ENCODE peak calls at places on chromosomes 5 and 9, in five cellular contexts. One of them, this sample, is unnamed.
A peak's percentile ranks its signal among the peaks of the same experiment; 100 is the strongest.

GRCh38 chr9:20351715-20352114 is 270.6 kb downstream of the MLLT3 start:
- DNase-seq in AG04450: no peak
- DNase-seq in nephron progenitor cell: no peak
- DNase-seq in psoas muscle: no peak
- DNase-seq in fibroblast of mammary gland: no peak
- DNase-seq in this sample: no peak

GRCh38 chr5:168693297-168693696 is 114.1 kb upstream of the PANK3 start:
- DNase-seq in nephron progenitor cell: no peak
- DNase-seq in AG04450: no peak
- DNase-seq in psoas muscle: no peak
- DNase-seq in fibroblast of mammary gland: no peak
- DNase-seq in this sample: no peak

GRCh38 chr5:142087920-142088679 is 20.5 kb upstream of the NDFIP1 start:
- DNase-seq in nephron progenitor cell: no peak
- DNase-seq in fibroblast of mammary gland: no peak
- DNase-seq in psoas muscle: no peak
- DNase-seq in AG04450: no peak
- DNase-seq in this sample: no peak

GRCh38 chr9:134252084-134252830 is 74.0 kb upstream of the RXRA start:
- DNase-seq in fibroblast of mammary gland: no peak
- DNase-seq in psoas muscle: peak; percentile 83
- DNase-seq in AG04450: no peak
- DNase-seq in nephron progenitor cell: no peak
- DNase-seq in this sample: no peak

GRCh38 chr5:115419794-115420585 is 123.5 kb upstream of the CCDC112 start:
- DNase-seq in psoas muscle: no peak
- DNase-seq in nephron progenitor cell: no peak
- DNase-seq in AG04450: peak; percentile 85
- DNase-seq in fibroblast of mammary gland: peak; percentile 98
- DNase-seq in this sample: peak; percentile 73

GRCh38 chr5:72441861-72442540 is 65.2 kb downstream of the ZNF366 start:
- DNase-seq in AG04450: peak; percentile 80
- DNase-seq in psoas muscle: no peak
- DNase-seq in nephron progenitor cell: no peak
- DNase-seq in fibroblast of mammary gland: peak; percentile 98
- DNase-seq in this sample: peak; percentile 77

GRCh38 chr9:110975969-110976368 is 62.3 kb downstream of the LPAR1 start:
- DNase-seq in fibroblast of mammary gland: peak; percentile 80
- DNase-seq in nephron progenitor cell: no peak
- DNase-seq in AG04450: no peak
- DNase-seq in psoas muscle: no peak
- DNase-seq in this sample: no peak

GRCh38 chr5:136055612-136056302 is 27.0 kb downstream of the TGFBI start:
- DNase-seq in psoas muscle: no peak
- DNase-seq in AG04450: no peak
- DNase-seq in fibroblast of mammary gland: no peak
- DNase-seq in nephron progenitor cell: no peak
- DNase-seq in this sample: no peak

GRCh38 chr5:143019157-143019556 is 249.0 kb downstream of the ARHGAP26 start:
- DNase-seq in fibroblast of mammary gland: no peak
- DNase-seq in AG04450: no peak
- DNase-seq in psoas muscle: no peak
- DNase-seq in nephron progenitor cell: no peak
- DNase-seq in this sample: no peak

GRCh38 chr5:112694853-112695709 is 42.6 kb upstream of the APC start:
- DNase-seq in AG04450: no peak
- DNase-seq in nephron progenitor cell: no peak
- DNase-seq in psoas muscle: no peak
- DNase-seq in fibroblast of mammary gland: peak; percentile 72
- DNase-seq in this sample: peak; percentile 46

GRCh38 chr5:59104400-59105117 is 521.7 kb downstream of the RAB3C start:
- DNase-seq in fibroblast of mammary gland: no peak
- DNase-seq in psoas muscle: no peak
- DNase-seq in nephron progenitor cell: no peak
- DNase-seq in AG04450: no peak
- DNase-seq in this sample: no peak

GRCh38 chr9:124000161-124000783 is 11.3 kb upstream of the LHX2 start:
- DNase-seq in fibroblast of mammary gland: no peak
- DNase-seq in AG04450: no peak
- DNase-seq in nephron progenitor cell: no peak
- DNase-seq in psoas muscle: no peak
- DNase-seq in this sample: no peak

GRCh38 chr5:79560774-79561524 is 47.0 kb upstream of the HOMER1 start:
- DNase-seq in psoas muscle: no peak
- DNase-seq in nephron progenitor cell: no peak
- DNase-seq in fibroblast of mammary gland: peak; percentile 62
- DNase-seq in AG04450: no peak
- DNase-seq in this sample: no peak

GRCh38 chr9:137630126-137630525 is 11.3 kb downstream of the EHMT1 start:
- DNase-seq in psoas muscle: no peak
- DNase-seq in AG04450: no peak
- DNase-seq in nephron progenitor cell: no peak
- DNase-seq in fibroblast of mammary gland: peak; percentile 41
- DNase-seq in this sample: no peak

GRCh38 chr5:53782620-53783019 is 222.2 kb downstream of the NDUFS4 start:
- DNase-seq in nephron progenitor cell: no peak
- DNase-seq in fibroblast of mammary gland: no peak
- DNase-seq in AG04450: no peak
- DNase-seq in psoas muscle: no peak
- DNase-seq in this sample: no peak

GRCh38 chr5:57650360-57651069 is 167.9 kb upstream of the ACTBL2 start:
- DNase-seq in fibroblast of mammary gland: peak; percentile 74
- DNase-seq in psoas muscle: peak; percentile 25
- DNase-seq in AG04450: no peak
- DNase-seq in nephron progenitor cell: peak; percentile 8
- DNase-seq in this sample: peak; percentile 27

GRCh38 chr9:26296910-26297309 is 595.7 kb downstream of the CAAP1 start:
- DNase-seq in fibroblast of mammary gland: peak; percentile 28
- DNase-seq in psoas muscle: no peak
- DNase-seq in nephron progenitor cell: no peak
- DNase-seq in AG04450: no peak
- DNase-seq in this sample: no peak

GRCh38 chr9:73008273-73008672 is 55.4 kb upstream of the ALDH1A1 start:
- DNase-seq in nephron progenitor cell: no peak
- DNase-seq in AG04450: no peak
- DNase-seq in fibroblast of mammary gland: no peak
- DNase-seq in psoas muscle: no peak
- DNase-seq in this sample: no peak

GRCh38 chr5:79456890-79457583 is 56.9 kb downstream of the HOMER1 start:
- DNase-seq in psoas muscle: no peak
- DNase-seq in fibroblast of mammary gland: no peak
- DNase-seq in nephron progenitor cell: no peak
- DNase-seq in AG04450: no peak
- DNase-seq in this sample: no peak

GRCh38 chr9:93011114-93011513 is 47.4 kb upstream of the SUSD3 start:
- DNase-seq in psoas muscle: peak; percentile 8
- DNase-seq in fibroblast of mammary gland: no peak
- DNase-seq in nephron progenitor cell: no peak
- DNase-seq in AG04450: no peak
- DNase-seq in this sample: no peak

GRCh38 chr5:134477462-134478245 is 47.8 kb upstream of the JADE2 start:
- DNase-seq in fibroblast of mammary gland: peak; percentile 40
- DNase-seq in AG04450: no peak
- DNase-seq in psoas muscle: no peak
- DNase-seq in nephron progenitor cell: no peak
- DNase-seq in this sample: no peak

GRCh38 chr9:34555002-34555348 is 32.2 kb upstream of the ENHO start:
- DNase-seq in psoas muscle: peak; percentile 65
- DNase-seq in nephron progenitor cell: peak; percentile 70
- DNase-seq in fibroblast of mammary gland: no peak
- DNase-seq in AG04450: no peak
- DNase-seq in this sample: no peak

GRCh38 chr5:167802755-167803431 is 488.6 kb upstream of the WWC1 start:
- DNase-seq in AG04450: no peak
- DNase-seq in psoas muscle: no peak
- DNase-seq in nephron progenitor cell: no peak
- DNase-seq in fibroblast of mammary gland: no peak
- DNase-seq in this sample: no peak

GRCh38 chr5:166784545-166785078 is 1506.8 kb upstream of the WWC1 start:
- DNase-seq in fibroblast of mammary gland: no peak
- DNase-seq in psoas muscle: no peak
- DNase-seq in nephron progenitor cell: no peak
- DNase-seq in AG04450: no peak
- DNase-seq in this sample: no peak

GRCh38 chr5:119382167-119382566 is 26.3 kb downstream of the TNFAIP8 start:
- DNase-seq in psoas muscle: no peak
- DNase-seq in AG04450: peak; percentile 82
- DNase-seq in fibroblast of mammary gland: no peak
- DNase-seq in nephron progenitor cell: no peak
- DNase-seq in this sample: no peak

GRCh38 chr5:92758552-92758951 is 822.5 kb downstream of the NR2F1-AS1 start:
- DNase-seq in psoas muscle: no peak
- DNase-seq in AG04450: no peak
- DNase-seq in fibroblast of mammary gland: peak; percentile 80
- DNase-seq in nephron progenitor cell: no peak
- DNase-seq in this sample: no peak

GRCh38 chr9:105063665-105064247 is 135.8 kb upstream of the ABCA1 start:
- DNase-seq in nephron progenitor cell: no peak
- DNase-seq in psoas muscle: no peak
- DNase-seq in fibroblast of mammary gland: peak; percentile 91
- DNase-seq in AG04450: no peak
- DNase-seq in this sample: peak; percentile 48

GRCh38 chr9:20781086-20781485 is 97.0 kb downstream of the FOCAD start:
- DNase-seq in nephron progenitor cell: no peak
- DNase-seq in AG04450: no peak
- DNase-seq in fibroblast of mammary gland: no peak
- DNase-seq in psoas muscle: no peak
- DNase-seq in this sample: no peak

GRCh38 chr5:67696446-67696845 is 499.8 kb upstream of the CD180 start:
- DNase-seq in fibroblast of mammary gland: no peak
- DNase-seq in nephron progenitor cell: no peak
- DNase-seq in psoas muscle: no peak
- DNase-seq in AG04450: no peak
- DNase-seq in this sample: no peak
- TF ChIP-seq CTCF in fibroblast of mammary gland: no peak
- TF ChIP-seq CTCF in nephron progenitor cell: no peak
- TF ChIP-seq CTCF in psoas muscle: no peak
- TF ChIP-seq CTCF in AG04450: no peak
- TF ChIP-seq CTCF in this sample: no peak

GRCh38 chr5:154753792-154754191 is 1.4 kb upstream of the LARP1 start:
- DNase-seq in nephron progenitor cell: no peak
- DNase-seq in fibroblast of mammary gland: peak; percentile 93
- DNase-seq in psoas muscle: peak; percentile 82
- DNase-seq in AG04450: peak; percentile 87
- DNase-seq in this sample: peak; percentile 86

GRCh38 chr5:154756871-154757646 is 1.9 kb downstream of the LARP1 start:
- DNase-seq in nephron progenitor cell: peak; percentile 59
- DNase-seq in fibroblast of mammary gland: no peak
- DNase-seq in psoas muscle: peak; percentile 79
- DNase-seq in AG04450: no peak
- DNase-seq in this sample: no peak

GRCh38 chr5:154755361-154756202 is at the start of gene LARP1:
- DNase-seq in AG04450: no peak
- DNase-seq in fibroblast of mammary gland: no peak
- DNase-seq in psoas muscle: peak; percentile 77
- DNase-seq in nephron progenitor cell: peak; percentile 61
- DNase-seq in this sample: no peak

GRCh38 chr5:154756203-154756870 is 1.2 kb downstream of the LARP1 start:
- DNase-seq in fibroblast of mammary gland: no peak
- DNase-seq in nephron progenitor cell: peak; percentile 51
- DNase-seq in AG04450: no peak
- DNase-seq in psoas muscle: peak; percentile 77
- DNase-seq in this sample: no peak

GRCh38 chr5:154754460-154755360 is 467 bp upstream of the LARP1 start:
- DNase-seq in psoas muscle: peak; percentile 100
- DNase-seq in nephron progenitor cell: peak; percentile 99
- DNase-seq in fibroblast of mammary gland: peak; percentile 98
- DNase-seq in AG04450: peak; percentile 97
- DNase-seq in this sample: peak; percentile 97
- TF ChIP-seq CTCF in psoas muscle: peak; percentile 27
- TF ChIP-seq CTCF in nephron progenitor cell: peak; percentile 39
- TF ChIP-seq CTCF in fibroblast of mammary gland: peak; percentile 26
- TF ChIP-seq CTCF in AG04450: peak; percentile 42
- TF ChIP-seq CTCF in this sample: peak; percentile 41

DNA sequence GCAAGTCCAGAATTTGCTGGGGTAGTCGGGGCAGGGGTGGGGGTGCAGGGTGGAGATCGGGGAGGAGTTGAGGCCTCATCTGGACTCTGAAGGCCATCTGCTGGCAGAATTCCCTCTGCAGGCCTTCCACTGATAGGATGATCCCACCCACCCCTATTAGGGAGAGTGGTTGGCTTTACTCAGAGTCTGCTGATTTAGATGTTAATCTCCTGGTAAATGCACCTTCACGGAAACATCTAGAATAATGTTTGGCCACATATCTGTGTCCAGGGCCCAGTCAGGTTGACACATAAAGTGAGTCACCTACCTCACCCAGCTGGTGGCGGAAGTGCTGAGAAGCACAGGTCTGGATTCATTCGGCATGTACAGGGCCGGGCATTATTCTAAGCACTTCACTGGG is 50.0 kb downstream of the DAPK1 start:
- DNase-seq in psoas muscle: no peak
- DNase-seq in AG04450: no peak
- DNase-seq in nephron progenitor cell: no peak
- DNase-seq in fibroblast of mammary gland: no peak
- DNase-seq in this sample: no peak
- TF ChIP-seq CTCF in psoas muscle: no peak
- TF ChIP-seq CTCF in AG04450: no peak
- TF ChIP-seq CTCF in nephron progenitor cell: no peak
- TF ChIP-seq CTCF in fibroblast of mammary gland: no peak
- TF ChIP-seq CTCF in this sample: no peak

GRCh38 chr9:4116708-4117460 is 183.0 kb downstream of the GLIS3 start:
- DNase-seq in fibroblast of mammary gland: peak; percentile 94
- DNase-seq in nephron progenitor cell: no peak
- DNase-seq in AG04450: no peak
- DNase-seq in psoas muscle: no peak
- DNase-seq in this sample: no peak

GRCh38 chr9:4114569-4115505 is 185.0 kb downstream of the GLIS3 start:
- DNase-seq in AG04450: no peak
- DNase-seq in fibroblast of mammary gland: peak; percentile 38
- DNase-seq in nephron progenitor cell: no peak
- DNase-seq in psoas muscle: no peak
- DNase-seq in this sample: no peak

GRCh38 chr9:4117835-4118610 is 181.8 kb downstream of the GLIS3 start:
- DNase-seq in AG04450: no peak
- DNase-seq in fibroblast of mammary gland: no peak
- DNase-seq in nephron progenitor cell: no peak
- DNase-seq in psoas muscle: peak; percentile 47
- DNase-seq in this sample: no peak

GRCh38 chr9:4113711-4114110 is 186.2 kb downstream of the GLIS3 start:
- DNase-seq in AG04450: no peak
- DNase-seq in nephron progenitor cell: no peak
- DNase-seq in fibroblast of mammary gland: no peak
- DNase-seq in psoas muscle: no peak
- DNase-seq in this sample: no peak

GRCh38 chr9:4116091-4116581 is 183.7 kb downstream of the GLIS3 start:
- DNase-seq in AG04450: no peak
- DNase-seq in nephron progenitor cell: no peak
- DNase-seq in fibroblast of mammary gland: peak; percentile 38
- DNase-seq in psoas muscle: no peak
- DNase-seq in this sample: no peak
- TF ChIP-seq CTCF in AG04450: no peak
- TF ChIP-seq CTCF in nephron progenitor cell: no peak
- TF ChIP-seq CTCF in fibroblast of mammary gland: no peak
- TF ChIP-seq CTCF in psoas muscle: no peak
- TF ChIP-seq CTCF in this sample: no peak

This sample was measured in AG09319.